ENCODE peak calls at places on chromosomes 2 and 18, in four cellular contexts. O, N, L and B are unnamed samples.

GRCh38 chr2:56195563-56195962 is 11.8 kb downstream of the CCDC85A start:
- DNase-seq in O (no peak), N (no peak), L (no peak), B (no peak)

GRCh38 chr2:189249901-189250300 is 70.3 kb upstream of the COL5A2 start:
- DNase-seq in O (no peak), N (no peak), L (no peak), B (no peak)

GRCh38 chr2:62566847-62567246 is 60.9 kb upstream of the TMEM17 start:
- DNase-seq in O (no peak), N (no peak), L (no peak), B (no peak)

GRCh38 chr2:171072164-171072563 is 88.5 kb downstream of the TLK1 start:
- DNase-seq in O (no peak), N (no peak), L (no peak), B (no peak)

GRCh38 chr2:189933911-189934399 is 128.6 kb downstream of the MSTN start:
- DNase-seq in O (peak; percentile 30), N (no peak), L (no peak), B (no peak)

GRCh38 chr2:168592181-168592831 is 136.2 kb downstream of the CERS6 start:
- DNase-seq in O (no peak), N (no peak), L (no peak), B (no peak)

GRCh38 chr2:144518744-144519596 is 949 bp downstream of the ZEB2 start:
- DNase-seq in O (no peak), N (no peak), L (no peak), B (no peak)

GRCh38 chr18:12031836-12032235 is 50.5 kb downstream of the IMPA2 start:
- DNase-seq in O (no peak), N (peak; percentile 92), L (no peak), B (no peak)

GRCh38 chr2:47344890-47345583 is 57.9 kb upstream of the MSH2 start:
- DNase-seq in O (peak; percentile 39), N (peak; percentile 76), L (peak; percentile 99), B (peak; percentile 91)

GRCh38 chr2:37343537-37344434 is 644 bp upstream of the QPCT start:
- DNase-seq in O (no peak), N (no peak), L (peak; percentile 43), B (no peak)

GRCh38 chr2:120432976-120433815 is 87.3 kb downstream of the INHBB start:
- DNase-seq in O (no peak), N (peak; percentile 38), L (no peak), B (no peak)

GRCh38 chr2:33391582-33392255 is 84.7 kb upstream of the RASGRP3 start:
- DNase-seq in O (no peak), N (no peak), L (no peak), B (no peak)

GRCh38 chr2:61911510-61911909 is 6.0 kb downstream of the COMMD1 start:
- DNase-seq in O (peak; percentile 30), N (no peak), L (peak; percentile 51), B (no peak)

DNA sequence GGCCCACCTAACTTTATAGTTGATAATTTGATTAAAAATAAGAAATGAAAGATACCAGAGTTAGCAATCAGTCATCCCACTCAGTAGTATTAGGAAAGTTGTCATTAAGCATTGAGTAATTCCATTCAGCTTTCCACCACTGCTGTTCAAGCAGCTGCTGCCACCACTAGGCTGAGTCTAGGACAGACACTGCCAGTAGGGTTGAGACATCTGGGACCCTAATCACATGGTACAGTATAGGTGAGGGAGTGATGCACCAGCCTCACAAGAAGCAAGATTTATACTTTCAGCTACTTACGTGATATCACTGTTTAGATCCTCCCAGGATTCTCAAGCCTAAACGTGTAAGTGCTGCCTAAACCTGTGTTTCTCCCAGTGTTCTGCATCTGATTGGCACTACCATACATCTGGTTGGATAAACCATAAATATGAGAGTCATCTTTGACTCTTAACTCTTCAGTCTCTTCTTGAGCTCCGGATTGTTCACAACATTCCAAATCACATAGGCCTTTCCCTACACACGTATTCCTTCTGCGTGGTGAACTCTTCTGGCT is 3.2 kb downstream of the UBXN4 start:
- DNase-seq in O (peak; percentile 70), N (no peak), L (peak; percentile 52), B (no peak)
- TF ChIP-seq CTCF in O (no peak), N (no peak), L (peak; percentile 57), B (no peak)

GRCh38 chr2:88874063-88874657 is 182.7 kb downstream of the RPIA start:
- DNase-seq in O (peak; percentile 73), N (no peak), L (peak; percentile 81), B (no peak)

GRCh38 chr2:88873620-88874019 is 182.1 kb downstream of the RPIA start:
- DNase-seq in O (no peak), N (no peak), L (no peak), B (no peak)

GRCh38 chr2:88868861-88869260 is 177.4 kb downstream of the RPIA start:
- DNase-seq in O (no peak), N (no peak), L (no peak), B (no peak)

GRCh38 chr2:88870267-88870839 is 178.9 kb downstream of the RPIA start:
- DNase-seq in O (no peak), N (no peak), L (no peak), B (no peak)

GRCh38 chr2:88871336-88871735 is 179.9 kb downstream of the RPIA start:
- DNase-seq in O (no peak), N (no peak), L (no peak), B (no peak)
- TF ChIP-seq CTCF in O (no peak), N (no peak), L (no peak), B (no peak)

GRCh38 chr2:112118148-112118547 is 20.0 kb upstream of the FBLN7 start:
- DNase-seq in O (no peak), N (no peak), L (peak; percentile 37), B (no peak)
- TF ChIP-seq CTCF in O (no peak), N (no peak), L (peak; percentile 3), B (no peak)

DNA sequence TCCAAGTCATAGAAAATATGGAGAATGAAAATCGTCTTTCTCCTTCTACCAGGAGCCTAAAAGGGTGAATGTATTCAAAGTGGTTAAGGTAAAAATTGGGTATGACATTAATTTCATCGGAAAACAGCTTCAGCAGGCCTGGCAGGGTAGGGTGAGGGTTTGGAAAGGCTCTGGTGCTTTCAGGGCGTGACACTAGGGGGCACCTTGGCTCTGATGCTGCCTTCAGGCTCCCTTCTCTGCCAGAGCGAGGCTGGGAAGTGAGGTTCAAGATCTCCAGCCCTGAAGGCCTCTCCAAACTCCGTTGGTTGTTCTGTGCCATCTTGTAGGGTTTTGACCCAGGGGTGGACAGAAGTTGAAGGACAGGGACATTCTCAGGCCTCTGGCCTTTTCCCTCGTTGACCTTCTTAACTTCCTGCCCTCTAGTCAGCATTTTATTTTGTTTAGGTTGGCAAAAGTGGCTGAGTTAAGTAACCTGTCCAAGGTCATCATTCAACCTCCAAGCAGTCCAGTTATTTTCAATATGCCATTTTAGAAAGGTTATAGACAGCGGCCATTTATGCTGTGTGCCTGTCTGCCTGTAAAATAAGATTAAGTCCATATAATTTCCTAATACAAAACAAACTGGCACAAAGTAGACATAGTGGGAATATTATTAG is 40.3 kb downstream of the EML6 start:
- DNase-seq in O (peak; percentile 47), N (no peak), L (peak; percentile 65), B (no peak)
- TF ChIP-seq CTCF in O (peak; percentile 27), N (no peak), L (peak; percentile 85), B (no peak)

GRCh38 chr18:79478484-79479113 is 82.9 kb downstream of the NFATC1 start:
- DNase-seq in O (no peak), N (peak; percentile 56), L (no peak), B (peak; percentile 44)
- TF ChIP-seq CTCF in O (no peak), N (no peak), L (no peak), B (no peak)

GRCh38 chr18:45967007-45967706 is at the start of gene EPG5:
- DNase-seq in O (peak; percentile 96), N (peak; percentile 97), L (peak; percentile 99), B (peak; percentile 97)
- TF ChIP-seq CTCF in O (no peak), N (no peak), L (no peak), B (no peak)